ENCODE peak calls at places on chromosomes 3 and 15, in six cellular contexts. D is GM12878, P is HCT116, X is HepG2, I is K562, A is H1. Z is an unnamed sample.

GRCh38 chr15:95864467-95864886 is 466.0 kb upstream of the NR2F2 start:
- DNase-seq in I (no peak), D (peak; percentile 73), X (no peak), A (no peak), P (no peak), Z (no peak)

GRCh38 chr3:141019244-141019643 is 31.9 kb upstream of the SPSB4 start:
- DNase-seq in P (no peak), X (no peak), A (no peak), I (no peak), D (no peak), Z (no peak)

GRCh38 chr3:111324142-111324541 is 217.9 kb upstream of the CD96 start:
- DNase-seq in P (no peak), A (no peak), D (no peak), I (no peak), X (no peak), Z (no peak)

GRCh38 chr15:60616147-60616546 is 137.2 kb upstream of the ICE2 start:
- DNase-seq in X (no peak), P (no peak), I (no peak), A (no peak), D (no peak), Z (no peak)

GRCh38 chr3:63791974-63792373 is 27.1 kb upstream of the C3orf49 start:
- DNase-seq in P (no peak), D (no peak), A (no peak), I (no peak), X (no peak), Z (peak; percentile 7)

GRCh38 chr3:157438371-157438735 is 1.7 kb downstream of the PTX3 start:
- DNase-seq in I (no peak), X (no peak), D (no peak), P (no peak), A (no peak), Z (no peak)

GRCh38 chr3:106193876-106194275 is 325.1 kb upstream of the CBLB start:
- DNase-seq in P (no peak), D (no peak), X (no peak), I (no peak), A (no peak), Z (no peak)

GRCh38 chr3:16987141-16987540 is 102.4 kb downstream of the PLCL2 start:
- DNase-seq in P (no peak), A (no peak), X (no peak), D (no peak), I (no peak), Z (no peak)

GRCh38 chr3:153130312-153130977 is 31.6 kb upstream of the RAP2B start:
- DNase-seq in D (peak; percentile 72), A (no peak), I (no peak), P (peak; percentile 57), X (no peak), Z (no peak)

GRCh38 chr15:26087881-26088280 is 224.8 kb upstream of the ATP10A start:
- DNase-seq in I (no peak), D (no peak), A (no peak), X (no peak), P (no peak), Z (no peak)

GRCh38 chr3:25428003-25428861 is at the start of gene RARB:
- DNase-seq in I (peak; percentile 65), A (peak; percentile 62), D (no peak), P (no peak), X (peak; percentile 66), Z (peak; percentile 63)

GRCh38 chr15:58934521-58934920 is 1.0 kb upstream of the SLTM start:
- DNase-seq in X (no peak), D (no peak), A (no peak), P (peak; percentile 4), I (no peak), Z (no peak)

GRCh38 chr3:43019168-43019765 is 40.2 kb downstream of the GASK1A start:
- DNase-seq in X (no peak), P (no peak), I (no peak), A (no peak), D (no peak), Z (no peak)

GRCh38 chr3:132448211-132448961 is 31.1 kb downstream of the DNAJC13 start:
- DNase-seq in P (no peak), X (no peak), I (no peak), D (peak; percentile 16), A (no peak), Z (no peak)

GRCh38 chr3:156680243-156680930 is 6.0 kb downstream of the TIPARP start:
- DNase-seq in A (no peak), D (no peak), I (no peak), X (no peak), P (no peak), Z (no peak)

GRCh38 chr15:72740202-72740601 is 43.4 kb downstream of the ADPGK start:
- DNase-seq in D (peak; percentile 50), A (no peak), X (no peak), P (no peak), I (no peak), Z (no peak)

GRCh38 chr15:66498501-66499386 is 1.2 kb upstream of the SNAPC5 start:
- DNase-seq in P (no peak), A (no peak), X (peak; percentile 15), D (no peak), I (peak; percentile 40), Z (peak; percentile 35)

GRCh38 chr3:30004481-30004880 is 601.9 kb upstream of the TGFBR2 start:
- DNase-seq in A (no peak), D (no peak), P (no peak), I (no peak), X (no peak), Z (no peak)

GRCh38 chr3:138786788-138787276 is 47.9 kb downstream of the PIK3CB start:
- DNase-seq in P (no peak), D (no peak), A (no peak), I (no peak), X (peak; percentile 75), Z (peak; percentile 49)

GRCh38 chr15:101001056-101001455 is 81.9 kb downstream of the LRRK1 start:
- DNase-seq in I (no peak), D (no peak), X (no peak), A (peak; percentile 3), P (no peak), Z (no peak)

GRCh38 chr3:87324609-87325008 is 48.2 kb upstream of the POU1F1 start:
- DNase-seq in X (no peak), D (no peak), P (no peak), A (no peak), I (no peak), Z (no peak)

GRCh38 chr3:52845157-52845556 is 10.3 kb upstream of the MUSTN1 start:
- DNase-seq in I (no peak), P (no peak), D (no peak), A (no peak), X (peak; percentile 83), Z (no peak)

GRCh38 chr3:17023006-17023664 is 138.4 kb downstream of the PLCL2 start:
- DNase-seq in I (no peak), D (peak; percentile 56), A (no peak), P (no peak), X (no peak), Z (no peak)

GRCh38 chr3:105364113-105364512 is 2.6 kb upstream of the ALCAM start:
- DNase-seq in I (no peak), P (no peak), D (no peak), X (no peak), A (no peak), Z (no peak)

GRCh38 chr15:60218256-60218655 is 179.5 kb downstream of the ANXA2 start:
- DNase-seq in I (no peak), D (no peak), A (no peak), X (no peak), P (no peak), Z (no peak)

GRCh38 chr15:94747510-94747909 is 516.1 kb downstream of the MCTP2 start:
- DNase-seq in I (no peak), A (no peak), D (no peak), P (no peak), X (no peak), Z (no peak)

GRCh38 chr3:13011369-13012227 is 61.6 kb downstream of the IQSEC1 start:
- DNase-seq in A (no peak), P (no peak), D (peak; percentile 92), I (peak; percentile 79), X (peak; percentile 32), Z (no peak)

GRCh38 chr15:78542647-78543046 is 2.4 kb downstream of the PSMA4 start:
- DNase-seq in X (no peak), I (no peak), D (no peak), P (no peak), A (no peak), Z (no peak)

GRCh38 chr3:189967254-189967865 is 153.3 kb downstream of the P3H2 start:
- DNase-seq in I (peak; percentile 47), P (peak; percentile 44), D (no peak), A (no peak), X (peak; percentile 48), Z (no peak)

GRCh38 chr3:173800154-173800553 is 402.6 kb downstream of the NLGN1 start:
- DNase-seq in D (no peak), A (no peak), X (no peak), P (no peak), I (no peak), Z (no peak)

GRCh38 chr3:46593979-46594378 is 18.3 kb upstream of the FAM240A start:
- DNase-seq in D (no peak), I (no peak), X (no peak), A (no peak), P (no peak), Z (no peak)

GRCh38 chr3:52352566-52352965 is 36.4 kb downstream of the DNAH1 start:
- DNase-seq in A (no peak), X (no peak), P (no peak), I (no peak), D (no peak), Z (no peak)

GRCh38 chr3:142210144-142210543 is 15.2 kb downstream of the GK5 start:
- DNase-seq in A (no peak), D (no peak), I (no peak), X (no peak), P (no peak), Z (no peak)
- TF ChIP-seq JUND in A (no peak), D (no peak), I (no peak), X (no peak), P (no peak), Z (no peak)

GRCh38 chr3:94525039-94525438 is 462.2 kb downstream of the NSUN3 start:
- DNase-seq in A (no peak), P (no peak), I (peak; percentile 23), X (peak; percentile 60), D (no peak), Z (no peak)
- TF ChIP-seq JUND in A (no peak), P (no peak), I (no peak), X (no peak), D (no peak), Z (no peak)

GRCh38 chr3:32577621-32578556 is 7.2 kb upstream of the DYNC1LI1 start:
- DNase-seq in D (peak; percentile 66), X (no peak), A (no peak), P (no peak), I (no peak), Z (no peak)

GRCh38 chr3:32586361-32586760 is 15.7 kb upstream of the DYNC1LI1 start:
- DNase-seq in D (no peak), P (no peak), X (no peak), A (no peak), I (no peak), Z (no peak)

GRCh38 chr3:32584660-32585059 is 14.0 kb upstream of the DYNC1LI1 start:
- DNase-seq in I (no peak), P (no peak), X (no peak), A (no peak), D (no peak), Z (no peak)

GRCh38 chr3:32583708-32584107 is 13.1 kb upstream of the DYNC1LI1 start:
- DNase-seq in P (no peak), D (no peak), X (no peak), I (no peak), A (no peak), Z (no peak)
- TF ChIP-seq JUND in P (no peak), D (no peak), X (no peak), I (no peak), A (no peak), Z (no peak)

GRCh38 chr15:63462053-63462452 is 42.3 kb upstream of the USP3 start:
- DNase-seq in A (no peak), I (no peak), X (no peak), D (no peak), P (no peak), Z (no peak)
- TF ChIP-seq JUND in A (no peak), I (peak; percentile 90), X (no peak), D (no peak), P (no peak), Z (no peak)

Z was measured in T47D.